ENCODE peak calls at places on chromosomes 6 and 20, in six cellular contexts. B is stomach, K is HepG2, F is sigmoid colon, Q is transverse colon, P is spleen. Z is an unnamed sample.

GRCh38 chr6:118896339-118897136 is 2.6 kb downstream of the ASF1A start:
- DNase-seq in B (no peak), Q (no peak), P (no peak), K (peak), F (no peak), Z (no peak)

GRCh38 chr20:34717230-34718095 is 13.3 kb downstream of the TP53INP2 start:
- DNase-seq in Q (no peak), B (no peak), P (no peak), K (peak), F (no peak), Z (no peak)

GRCh38 chr6:111748247-111748647 is 125.0 kb downstream of the FYN start:
- DNase-seq in K (no peak), F (no peak), Q (no peak), P (no peak), B (no peak), Z (no peak)

GRCh38 chr6:15114061-15114460 is 131.8 kb upstream of the JARID2 start:
- DNase-seq in Q (no peak), B (no peak), P (no peak), F (no peak), K (no peak), Z (no peak)

GRCh38 chr6:37141291-37142046 is 28.5 kb upstream of the PIM1 start:
- DNase-seq in P (no peak), Q (no peak), F (peak), B (no peak), K (no peak), Z (no peak)

GRCh38 chr6:159044899-159045727 is at the start of gene TAGAP:
- DNase-seq in Q (peak), K (no peak), F (peak), B (peak), P (peak), Z (peak)

GRCh38 chr20:44033873-44034272 is 119.2 kb downstream of the TOX2 start:
- DNase-seq in F (peak), B (peak), Q (no peak), P (peak), K (no peak), Z (no peak)

GRCh38 chr6:38724343-38724742 is 9.2 kb downstream of the DNAH8 start:
- DNase-seq in F (no peak), P (no peak), K (no peak), Q (no peak), B (no peak), Z (no peak)

GRCh38 chr6:97626586-97627441 is 343.8 kb upstream of the MMS22L start:
- DNase-seq in F (no peak), K (no peak), B (no peak), P (no peak), Q (no peak), Z (no peak)

GRCh38 chr6:154508573-154509375 is 1.7 kb downstream of the CNKSR3 start:
- DNase-seq in Q (peak), F (peak), P (no peak), B (no peak), K (peak), Z (peak)

GRCh38 chr6:8436956-8437355 is 1.6 kb upstream of the SLC35B3 start:
- DNase-seq in F (no peak), B (no peak), P (no peak), Q (no peak), K (no peak), Z (no peak)

GRCh38 chr6:113073611-113074191 is 726.6 kb downstream of the RFPL4B start:
- DNase-seq in F (no peak), P (no peak), B (no peak), Q (no peak), K (no peak), Z (no peak)

GRCh38 chr6:157533397-157533814 is 152.4 kb downstream of the ZDHHC14 start:
- DNase-seq in K (no peak), P (no peak), B (no peak), F (no peak), Q (no peak), Z (no peak)

GRCh38 chr20:8012724-8013123 is 6.8 kb downstream of the TMX4 start:
- DNase-seq in Q (no peak), B (no peak), P (no peak), K (no peak), F (no peak), Z (no peak)

GRCh38 chr6:159871241-159871640 is 19.5 kb upstream of the MAS1 start:
- DNase-seq in P (no peak), F (no peak), K (no peak), B (peak), Q (no peak), Z (no peak)

GRCh38 chr6:225907-226306 is 66.4 kb upstream of the DUSP22 start:
- DNase-seq in P (no peak), F (no peak), Q (no peak), B (no peak), K (no peak), Z (no peak)

GRCh38 chr6:24888967-24889366 is 46.8 kb downstream of the RIPOR2 start:
- DNase-seq in B (no peak), F (no peak), K (no peak), Q (no peak), P (no peak), Z (no peak)

GRCh38 chr20:58906894-58907293 is 54.4 kb downstream of the GNAS start:
- DNase-seq in P (no peak), Q (no peak), F (no peak), B (peak), K (no peak), Z (no peak)

GRCh38 chr6:139480356-139480833 is 105.9 kb upstream of the CITED2 start:
- DNase-seq in Q (no peak), P (no peak), K (peak), B (no peak), F (no peak), Z (no peak)

GRCh38 chr6:17983712-17984111 is 3.7 kb downstream of the KIF13A start:
- DNase-seq in Q (no peak), K (no peak), F (no peak), P (no peak), B (no peak), Z (no peak)

GRCh38 chr6:158649289-158650143 is at the start of gene SYTL3:
- DNase-seq in K (no peak), F (peak), P (peak), Q (peak), B (peak), Z (no peak)

GRCh38 chr6:135054238-135054574 is 416 bp downstream of the HBS1L start:
- DNase-seq in P (no peak), K (peak), Q (no peak), F (no peak), B (no peak), Z (peak)

GRCh38 chr6:158783167-158783450 is 36.1 kb downstream of the EZR start:
- DNase-seq in K (no peak), Q (peak), B (peak), F (no peak), P (no peak), Z (no peak)

GRCh38 chr20:14454296-14454695 is 116.9 kb upstream of the FLRT3 start:
- DNase-seq in K (no peak), Q (no peak), F (no peak), P (no peak), B (no peak), Z (no peak)

GRCh38 chr20:61440548-61441055 is 188.5 kb downstream of the CDH4 start:
- DNase-seq in Q (no peak), K (no peak), B (no peak), P (no peak), F (no peak), Z (no peak)

GRCh38 chr6:10400330-10400729 is 14.5 kb downstream of the TFAP2A start:
- DNase-seq in Q (no peak), F (no peak), K (no peak), P (no peak), B (no peak), Z (peak)

GRCh38 chr6:112227411-112227810 is 27.0 kb downstream of the LAMA4 start:
- DNase-seq in B (no peak), Q (no peak), K (no peak), F (no peak), P (no peak), Z (no peak)

GRCh38 chr6:74170118-74170517 is 474.1 kb downstream of the CD109 start:
- DNase-seq in K (no peak), F (no peak), P (no peak), Q (no peak), B (no peak), Z (no peak)

GRCh38 chr20:48668451-48668946 is 159.3 kb downstream of the PREX1 start:
- DNase-seq in K (peak), F (no peak), P (peak), Q (no peak), B (no peak), Z (no peak)

GRCh38 chr6:36139431-36139830 is 9.1 kb downstream of the MAPK13 start:
- DNase-seq in K (no peak), P (no peak), Q (no peak), F (no peak), B (no peak), Z (no peak)

GRCh38 chr6:154440022-154440421 is 70.5 kb downstream of the CNKSR3 start:
- DNase-seq in K (peak), Q (no peak), P (no peak), B (no peak), F (no peak), Z (no peak)

GRCh38 chr20:55067158-55067825 is 591.9 kb downstream of the DOK5 start:
- DNase-seq in F (no peak), K (no peak), B (no peak), P (no peak), Q (no peak), Z (no peak)

GRCh38 chr6:85594197-85594930 is 706 bp upstream of the SNX14 start:
- DNase-seq in P (no peak), F (no peak), Q (no peak), K (no peak), B (no peak), Z (peak)

GRCh38 chr6:50832912-50833311 is 14.2 kb downstream of the TFAP2B start:
- DNase-seq in Q (no peak), F (no peak), B (no peak), P (no peak), K (no peak), Z (no peak)

GRCh38 chr6:35177139-35177538 is 36.0 kb upstream of the TCP11 start:
- DNase-seq in B (no peak), K (no peak), P (no peak), F (no peak), Q (no peak), Z (no peak)

GRCh38 chr6:7669742-7670141 is 56.2 kb upstream of the BMP6 start:
- DNase-seq in K (no peak), P (no peak), F (no peak), B (no peak), Q (no peak), Z (no peak)

GRCh38 chr6:79686698-79687309 is 55.7 kb downstream of the SH3BGRL2 start:
- DNase-seq in B (no peak), P (no peak), Q (peak), F (no peak), K (no peak), Z (no peak)
- TF ChIP-seq POLR2A in B (no peak), P (no peak), Q (no peak), F (no peak), K (no peak), Z (no peak)

GRCh38 chr6:34146801-34147592 is 1.1 kb upstream of the GRM4 start:
- DNase-seq in Q (no peak), K (no peak), F (peak), B (no peak), P (peak), Z (no peak)
- H3K27ac ChIP-seq in Q (no peak), K (no peak), F (no peak), B (no peak), P (no peak), Z (no peak)

DNA sequence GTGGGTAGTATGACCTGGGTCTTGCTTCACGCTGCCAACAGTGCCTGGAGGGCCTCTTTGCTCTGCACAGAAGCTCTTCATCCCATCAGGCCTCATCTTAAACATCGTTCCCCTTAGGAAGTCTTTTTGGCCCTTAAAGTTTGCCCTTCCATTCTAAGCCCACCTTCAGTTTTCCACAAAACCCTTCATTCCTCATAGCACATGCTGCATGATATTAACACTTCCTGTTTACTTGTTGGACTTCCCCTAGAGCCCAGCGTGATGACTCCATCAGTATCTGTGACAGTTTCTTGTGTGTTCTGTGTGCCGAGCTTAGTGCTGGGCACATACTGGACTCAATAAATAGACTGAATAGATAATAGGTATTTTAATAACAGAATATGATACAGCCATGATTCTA is 2.2 kb downstream of the NT5DC1 start:
- DNase-seq in B (no peak), P (no peak), Q (no peak), K (no peak), F (no peak), Z (no peak)
- TF ChIP-seq POLR2AphosphoS5 in B (no peak), P (no peak), Q (no peak), K (no peak), F (no peak), Z (no peak)

DNA sequence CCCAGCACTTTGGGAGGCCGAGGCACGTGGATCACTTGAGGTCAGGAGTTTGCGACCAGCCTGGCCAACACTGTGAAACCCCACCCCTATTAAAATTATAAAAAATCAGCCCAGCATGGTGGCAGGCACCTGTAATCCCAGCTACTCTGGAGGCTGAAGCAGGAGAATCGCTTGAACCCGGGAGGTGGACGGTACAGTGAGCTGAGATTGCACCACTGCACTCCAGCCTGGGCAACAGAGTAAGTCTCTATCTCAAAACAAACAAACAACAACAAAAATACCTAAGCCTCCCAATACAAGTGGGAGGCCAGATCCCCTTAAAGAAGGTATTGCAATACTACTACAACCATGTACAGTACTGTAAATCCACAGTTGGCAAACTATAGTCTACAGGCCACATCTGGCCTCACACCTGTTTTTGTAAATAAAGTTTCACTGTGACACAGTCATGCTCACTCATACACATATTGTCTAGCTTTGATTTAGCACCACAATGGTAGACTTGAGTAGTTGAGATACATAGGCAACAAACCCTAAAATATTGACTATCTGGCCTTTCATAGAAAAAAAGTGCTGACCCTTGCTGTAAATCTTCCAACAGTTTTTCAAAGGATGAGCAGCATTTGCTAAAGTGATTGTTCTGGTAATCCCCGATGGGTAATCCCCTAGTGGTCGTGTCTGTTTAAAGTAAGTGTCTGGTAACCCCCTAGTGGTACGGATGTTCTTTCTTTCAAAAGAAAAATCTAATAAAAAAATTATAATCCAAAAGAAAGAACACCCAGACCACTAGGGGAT is 202.0 kb downstream of the RNGTT start:
- DNase-seq in F (no peak), K (no peak), B (no peak), P (no peak), Q (no peak), Z (no peak)
- TF ChIP-seq POLR2A in F (no peak), K (no peak), B (no peak), P (no peak), Q (no peak), Z (no peak)

GRCh38 chr20:45355209-45355608 is 7.0 kb upstream of the SDC4 start:
- DNase-seq in K (no peak), F (peak), B (no peak), P (no peak), Q (no peak), Z (no peak)

GRCh38 chr20:45358282-45359068 is 4.5 kb upstream of the SYS1 start:
- DNase-seq in P (no peak), Q (peak), K (peak), B (peak), F (peak), Z (peak)

GRCh38 chr20:45354423-45355208 is 6.4 kb upstream of the SDC4 start:
- DNase-seq in F (no peak), K (no peak), P (no peak), Q (no peak), B (no peak), Z (no peak)

GRCh38 chr20:45353746-45354145 is 5.5 kb upstream of the SDC4 start:
- DNase-seq in F (no peak), B (no peak), P (no peak), K (no peak), Q (no peak), Z (no peak)

DNA sequence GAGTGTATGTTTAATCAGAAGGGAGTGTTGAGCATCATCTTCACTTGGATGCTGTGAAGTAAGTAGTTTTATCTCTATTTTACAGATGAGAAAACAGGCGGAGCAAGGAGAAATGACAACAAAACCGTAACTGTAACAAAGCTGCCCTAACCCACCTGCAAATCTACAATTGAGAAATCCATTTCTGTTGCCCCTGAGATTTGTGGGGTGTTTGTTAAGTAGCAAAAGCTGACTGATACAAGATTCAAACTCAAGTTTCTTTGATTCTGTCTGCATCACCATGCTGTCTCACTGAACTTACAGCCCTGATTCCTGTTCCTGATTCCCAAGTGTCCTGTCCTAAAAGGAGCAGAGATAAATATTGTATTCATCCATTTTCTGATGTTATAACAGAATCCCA is 7.3 kb upstream of the SYS1 start:
- DNase-seq in K (no peak), B (no peak), P (no peak), Q (no peak), F (no peak), Z (no peak)
- H3K27ac ChIP-seq in K (no peak), B (peak), P (peak), Q (peak), F (peak), Z (no peak)